ENCODE peak calls at places on chromosomes 2 and 18, in four cellular contexts. C, O, X and P are unnamed samples.

GRCh38 chr2:98761267-98761781 is 30.4 kb upstream of the MGAT4A start:
- DNase-seq in O (no peak), X (no peak), C (no peak), P (no peak)

GRCh38 chr2:219440388-219441256 is 6.0 kb downstream of the SPEG start:
- DNase-seq in C (no peak), O (no peak), X (peak; percentile 74), P (no peak)

GRCh38 chr2:67476808-67477790 is 80.0 kb downstream of the ETAA1 start:
- DNase-seq in O (no peak), X (peak; percentile 51), C (no peak), P (peak; percentile 71)

GRCh38 chr2:119435148-119435952 is 3.7 kb downstream of the TMEM37 start:
- DNase-seq in C (no peak), X (no peak), O (no peak), P (no peak)

GRCh38 chr2:82879803-82880202 is 1579.3 kb downstream of the SUCLG1 start:
- DNase-seq in C (no peak), O (no peak), X (no peak), P (no peak)

GRCh38 chr2:131366643-131367042 is 2.7 kb upstream of the RAB6D start:
- DNase-seq in C (no peak), X (no peak), O (no peak), P (no peak)

GRCh38 chr2:142642654-142643053 is 234.8 kb upstream of the KYNU start:
- DNase-seq in O (no peak), C (no peak), X (no peak), P (no peak)

GRCh38 chr2:38128653-38129052 is 52.7 kb upstream of the CYP1B1 start:
- DNase-seq in O (no peak), C (peak; percentile 11), X (no peak), P (no peak)

GRCh38 chr18:14970027-14970426 is 222.1 kb downstream of the ANKRD30B start:
- DNase-seq in O (no peak), C (no peak), X (peak; percentile 2), P (no peak)

GRCh38 chr2:17800219-17800618 is 16.0 kb upstream of the MSGN1 start:
- DNase-seq in C (no peak), X (peak; percentile 12), O (no peak), P (no peak)

GRCh38 chr2:209451209-209451822 is 27.5 kb downstream of the MAP2 start:
- DNase-seq in X (no peak), O (no peak), C (no peak), P (no peak)

GRCh38 chr18:50107468-50107867 is 87.5 kb downstream of the MYO5B start:
- DNase-seq in X (no peak), C (no peak), O (no peak), P (no peak)

GRCh38 chr2:200130762-200131166 is 175.4 kb downstream of the MAIP1 start:
- DNase-seq in O (no peak), C (no peak), X (no peak), P (no peak)

GRCh38 chr2:42959148-42959992 is 167.0 kb upstream of the HAAO start:
- DNase-seq in C (no peak), X (no peak), O (peak; percentile 86), P (no peak)

GRCh38 chr2:168231609-168232241 is 15.7 kb downstream of the STK39 start:
- DNase-seq in X (no peak), C (peak; percentile 19), O (no peak), P (no peak)

GRCh38 chr2:139165599-139165998 is 385.4 kb upstream of the NXPH2 start:
- DNase-seq in C (no peak), X (no peak), O (no peak), P (no peak)